ENCODE peak calls at places on chromosomes 3 and 15, in seven cellular contexts. One of them, this sample, is unnamed.

GRCh38 chr3:196604548-196604947 is 34.9 kb upstream of the NRROS start:
- DNase-seq in WTC11: no peak
- DNase-seq in NCI-H345: no peak
- DNase-seq in T1000: no peak
- DNase-seq in KG1: no peak
- DNase-seq in NCI-H748 treated with DMSO at 0.1 percent for 48 hours: no peak
- DNase-seq in ACHN: no peak
- DNase-seq in this sample: no peak

GRCh38 chr15:90924375-90924774 is 8.0 kb downstream of the HDDC3 start:
- DNase-seq in WTC11: no peak
- DNase-seq in NCI-H345: no peak
- DNase-seq in T1000: no peak
- DNase-seq in KG1: no peak
- DNase-seq in NCI-H748 treated with DMSO at 0.1 percent for 48 hours: no peak
- DNase-seq in ACHN: no peak
- DNase-seq in this sample: no peak

GRCh38 chr15:35115155-35115725 is 30.1 kb upstream of the NANOGP8 start:
- DNase-seq in WTC11: no peak
- DNase-seq in NCI-H345: no peak
- DNase-seq in T1000: no peak
- DNase-seq in KG1: no peak
- DNase-seq in NCI-H748 treated with DMSO at 0.1 percent for 48 hours: no peak
- DNase-seq in ACHN: no peak
- DNase-seq in this sample: no peak

GRCh38 chr3:184765047-184765729 is 46.8 kb upstream of the VPS8 start:
- DNase-seq in WTC11: no peak
- DNase-seq in NCI-H345: no peak
- DNase-seq in T1000: no peak
- DNase-seq in KG1: no peak
- DNase-seq in NCI-H748 treated with DMSO at 0.1 percent for 48 hours: no peak
- DNase-seq in ACHN: no peak
- DNase-seq in this sample: no peak

GRCh38 chr3:108488631-108489030 is 21.8 kb downstream of the MYH15 start:
- DNase-seq in WTC11: no peak
- DNase-seq in NCI-H345: no peak
- DNase-seq in T1000: no peak
- DNase-seq in KG1: no peak
- DNase-seq in NCI-H748 treated with DMSO at 0.1 percent for 48 hours: no peak
- DNase-seq in ACHN: no peak
- DNase-seq in this sample: no peak

GRCh38 chr3:103410231-103410630 is 975.4 kb downstream of the ZPLD1 start:
- DNase-seq in WTC11: peak; percentile 74
- DNase-seq in NCI-H345: no peak
- DNase-seq in T1000: no peak
- DNase-seq in KG1: no peak
- DNase-seq in NCI-H748 treated with DMSO at 0.1 percent for 48 hours: no peak
- DNase-seq in ACHN: no peak
- DNase-seq in this sample: no peak

GRCh38 chr15:55282284-55282833 is 7.3 kb downstream of the RAB27A start:
- DNase-seq in WTC11: no peak
- DNase-seq in NCI-H345: no peak
- DNase-seq in T1000: no peak
- DNase-seq in KG1: no peak
- DNase-seq in NCI-H748 treated with DMSO at 0.1 percent for 48 hours: no peak
- DNase-seq in ACHN: peak; percentile 53
- DNase-seq in this sample: no peak

GRCh38 chr15:35170216-35170615 is 85.1 kb upstream of the NANOGP8 start:
- DNase-seq in WTC11: no peak
- DNase-seq in NCI-H345: no peak
- DNase-seq in T1000: no peak
- DNase-seq in KG1: no peak
- DNase-seq in NCI-H748 treated with DMSO at 0.1 percent for 48 hours: no peak
- DNase-seq in ACHN: no peak
- DNase-seq in this sample: no peak

GRCh38 chr3:189721873-189722665 is 90.9 kb downstream of the TP63 start:
- DNase-seq in WTC11: no peak
- DNase-seq in NCI-H345: no peak
- DNase-seq in T1000: no peak
- DNase-seq in KG1: no peak
- DNase-seq in NCI-H748 treated with DMSO at 0.1 percent for 48 hours: no peak
- DNase-seq in ACHN: no peak
- DNase-seq in this sample: no peak

GRCh38 chr3:119395923-119396358 is 67.5 kb downstream of the TMEM39A start:
- DNase-seq in WTC11: no peak
- DNase-seq in NCI-H345: no peak
- DNase-seq in T1000: no peak
- DNase-seq in KG1: no peak
- DNase-seq in NCI-H748 treated with DMSO at 0.1 percent for 48 hours: no peak
- DNase-seq in ACHN: no peak
- DNase-seq in this sample: no peak

GRCh38 chr3:146283796-146284485 is 33.0 kb upstream of the PLSCR4 start:
- DNase-seq in WTC11: no peak
- DNase-seq in NCI-H345: no peak
- DNase-seq in T1000: no peak
- DNase-seq in KG1: no peak
- DNase-seq in NCI-H748 treated with DMSO at 0.1 percent for 48 hours: no peak
- DNase-seq in ACHN: no peak
- DNase-seq in this sample: no peak